ENCODE peak calls at places on chromosomes 3 and 15, in seven cellular contexts. F is neuronal stem cell, D is H9, A is mesendoderm, U is IMR-90, B is trophoblast cell, R is H1. O is an unnamed sample.

GRCh38 chr3:127781411-127782001 is 40.8 kb downstream of the MGLL start:
- DNase-seq in B (peak; percentile 95), U (peak; percentile 85), A (no peak), R (no peak), D (no peak), F (no peak), O (peak; percentile 82)

GRCh38 chr3:112671930-112672715 is 31.2 kb upstream of the CCDC80 start:
- DNase-seq in U (peak; percentile 98), B (peak; percentile 64), D (no peak), R (no peak), A (peak; percentile 44), F (no peak), O (peak; percentile 95)

GRCh38 chr3:32384938-32385337 is 6.7 kb upstream of the CMTM7 start:
- DNase-seq in U (peak; percentile 4), B (peak; percentile 35), F (peak; percentile 48), R (no peak), D (no peak), A (peak; percentile 89), O (peak; percentile 67)

GRCh38 chr15:42605281-42605744 is 29.9 kb downstream of the STARD9 start:
- DNase-seq in D (no peak), U (peak; percentile 32), B (no peak), F (no peak), R (no peak), A (no peak), O (peak; percentile 50)

GRCh38 chr3:128573707-128574162 is 76.9 kb downstream of the RPN1 start:
- DNase-seq in F (no peak), U (no peak), B (no peak), R (no peak), D (peak; percentile 25), A (peak; percentile 41), O (no peak)

GRCh38 chr15:72197460-72198409 is at the start of gene GRAMD2A:
- DNase-seq in B (peak; percentile 32), F (no peak), D (peak; percentile 88), A (peak; percentile 88), U (no peak), R (peak; percentile 50), O (peak; percentile 37)

GRCh38 chr15:78761891-78762385 is 49.3 kb downstream of the ADAMTS7 start:
- DNase-seq in A (no peak), U (no peak), F (no peak), D (no peak), B (no peak), R (no peak), O (no peak)

GRCh38 chr15:25905140-25905539 is 42.0 kb upstream of the ATP10A start:
- DNase-seq in U (peak; percentile 88), B (no peak), F (no peak), A (no peak), D (no peak), R (no peak), O (no peak)

GRCh38 chr15:70875001-70875782 is 17.0 kb downstream of the THAP10 start:
- DNase-seq in D (no peak), B (no peak), F (no peak), U (peak; percentile 58), A (peak; percentile 25), R (no peak), O (peak; percentile 52)

GRCh38 chr15:42727740-42728355 is 9.1 kb downstream of the CDAN1 start:
- DNase-seq in R (no peak), F (no peak), B (no peak), A (no peak), U (no peak), D (no peak), O (no peak)

GRCh38 chr15:26260517-26261133 is 397.5 kb upstream of the ATP10A start:
- DNase-seq in B (no peak), F (peak; percentile 51), R (peak; percentile 47), A (peak; percentile 84), U (peak; percentile 22), D (peak; percentile 82), O (no peak)

GRCh38 chr3:164408356-164408755 is 669.9 kb downstream of the SI start:
- DNase-seq in D (no peak), B (no peak), R (no peak), F (no peak), U (no peak), A (no peak), O (no peak)

GRCh38 chr15:55282284-55282833 is 7.3 kb downstream of the RAB27A start:
- DNase-seq in B (no peak), A (peak; percentile 5), R (no peak), F (no peak), U (peak; percentile 84), D (no peak), O (peak; percentile 91)

GRCh38 chr15:23690015-23690414 is 2.9 kb upstream of the NDN start:
- DNase-seq in F (no peak), R (no peak), U (no peak), B (no peak), D (no peak), A (no peak), O (no peak)

GRCh38 chr15:32993285-32993684 is 201.2 kb downstream of the FMN1 start:
- DNase-seq in D (no peak), R (no peak), B (no peak), F (no peak), A (peak; percentile 26), U (no peak), O (peak; percentile 18)

GRCh38 chr3:158395421-158395820 is 175.6 kb upstream of the MLF1 start:
- DNase-seq in U (no peak), R (no peak), D (no peak), A (no peak), F (no peak), B (no peak), O (no peak)

GRCh38 chr15:75775296-75776074 is 62.8 kb upstream of the CSPG4 start:
- DNase-seq in F (no peak), R (no peak), B (no peak), A (peak; percentile 91), U (no peak), D (peak; percentile 88), O (peak; percentile 12)

GRCh38 chr15:99157456-99157855 is 52.6 kb downstream of the SYNM start:
- DNase-seq in B (no peak), U (peak; percentile 58), D (no peak), F (no peak), R (no peak), A (no peak), O (peak; percentile 38)

GRCh38 chr15:78872155-78872971 is at the start of gene MORF4L1:
- DNase-seq in A (peak; percentile 99), R (peak; percentile 97), F (peak; percentile 95), B (peak; percentile 92), U (peak; percentile 95), D (peak; percentile 99), O (peak; percentile 94)

DNA sequence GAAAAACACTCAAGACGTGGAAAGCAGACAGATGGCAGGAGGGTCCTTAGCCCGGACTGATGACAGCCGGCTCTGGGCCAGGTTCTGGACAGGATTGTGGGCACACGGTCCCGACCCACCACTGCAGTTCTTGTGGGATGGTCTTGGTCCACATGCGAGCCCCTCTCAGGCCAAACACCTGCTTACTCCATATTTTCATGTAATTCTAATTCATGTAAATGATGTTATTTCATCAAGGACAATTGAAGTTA is 32.6 kb downstream of the TM2D3 start:
- DNase-seq in B (no peak), D (no peak), R (no peak), U (no peak), A (no peak), F (no peak), O (no peak)
- H3K4ac ChIP-seq in B (no peak overlapping the region), D (no peak overlapping the region), R (no peak overlapping the region), U (no peak overlapping the region), A (no peak overlapping the region), F (no peak overlapping the region), O (no peak overlapping the region)

GRCh38 chr15:69317392-69317841 is 18.7 kb downstream of the PAQR5 start:
- DNase-seq in U (no peak), D (no peak), B (no peak), R (no peak), A (no peak), F (no peak), O (no peak)

GRCh38 chr15:69316281-69316680 is 17.6 kb downstream of the PAQR5 start:
- DNase-seq in D (no peak), A (no peak), B (no peak), F (no peak), R (no peak), U (no peak), O (no peak)

GRCh38 chr15:69314174-69314573 is 15.5 kb downstream of the PAQR5 start:
- DNase-seq in U (no peak), B (no peak), D (no peak), A (no peak), F (no peak), R (no peak), O (no peak)

GRCh38 chr15:69314736-69315135 is 16.0 kb downstream of the PAQR5 start:
- DNase-seq in F (no peak), R (no peak), U (no peak), A (no peak), B (no peak), D (no peak), O (no peak)

GRCh38 chr15:69315402-69316110 is 16.8 kb downstream of the PAQR5 start:
- DNase-seq in R (no peak), D (no peak), A (no peak), B (no peak), F (no peak), U (no peak), O (no peak)
- H3K4ac ChIP-seq in R (no peak overlapping the region), D (no peak overlapping the region), A (no peak overlapping the region), B (no peak overlapping the region), F (no peak overlapping the region), U (no peak overlapping the region), O (no peak overlapping the region)

GRCh38 chr3:107663266-107663665 is 140.5 kb downstream of the BBX start:
- DNase-seq in A (no peak), U (no peak), R (no peak), F (no peak), B (no peak), D (no peak), O (no peak)
- H3K4ac ChIP-seq in A (no peak overlapping the region), U (no peak overlapping the region), R (no peak overlapping the region), F (no peak overlapping the region), B (no peak overlapping the region), D (no peak overlapping the region), O (no peak overlapping the region)

GRCh38 chr3:122055215-122055614 is at the start of gene CD86:
- DNase-seq in F (no peak), U (no peak), B (no peak), D (no peak), A (no peak), R (no peak), O (no peak)

GRCh38 chr3:122060044-122060694 is 5.0 kb downstream of the CD86 start:
- DNase-seq in A (no peak), R (no peak), F (no peak), U (no peak), B (no peak), D (no peak), O (no peak)

GRCh38 chr3:122052968-122053367 is 2.2 kb upstream of the CD86 start:
- DNase-seq in U (no peak), F (no peak), A (no peak), D (no peak), B (no peak), R (no peak), O (no peak)

GRCh38 chr3:122057676-122058075 is 2.5 kb downstream of the CD86 start:
- DNase-seq in A (no peak), R (no peak), F (no peak), D (no peak), B (no peak), U (no peak), O (no peak)

DNA sequence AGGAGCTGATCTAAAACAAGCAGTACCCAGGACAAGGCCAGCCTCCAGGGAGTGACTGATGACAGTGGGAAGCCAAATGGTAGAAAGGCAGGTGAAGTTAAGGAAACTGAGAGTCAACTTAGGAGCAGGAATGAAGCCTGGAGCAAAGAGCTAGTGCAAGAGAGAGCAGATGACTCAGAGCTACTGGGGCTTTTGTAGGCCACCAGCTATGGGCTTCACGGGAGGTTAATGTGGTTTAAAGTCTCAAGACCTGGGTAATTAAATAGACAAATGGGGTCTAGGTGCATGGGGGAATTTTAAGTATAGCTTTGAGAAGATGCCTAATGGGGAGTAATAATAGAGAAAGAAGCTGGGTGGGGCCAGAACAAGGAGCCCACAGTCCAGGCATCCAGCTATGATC is 3.1 kb downstream of the CD86 start:
- DNase-seq in U (no peak), B (no peak), D (no peak), F (no peak), A (no peak), R (no peak), O (no peak)
- H3K4ac ChIP-seq in U (no peak overlapping the region), B (no peak overlapping the region), D (no peak overlapping the region), F (no peak overlapping the region), A (no peak overlapping the region), R (no peak overlapping the region), O (no peak overlapping the region)

O was measured in mesenchymal stem cell.